ENCODE peak calls at places on chromosomes 16 and 17, in four cellular contexts. I is IMR-90, M is adrenal gland, P is uterus. O is an unnamed sample.

GRCh38 chr16:66325977-66326376 is 40.5 kb upstream of the CDH5 start:
- DNase-seq in M (no peak), P (no peak), I (no peak), O (no peak)

GRCh38 chr16:54136276-54136625 is 150.3 kb downstream of the IRX3 start:
- DNase-seq in M (no peak), I (peak; percentile 59), P (no peak), O (no peak)

GRCh38 chr16:84689126-84689525 is 10.7 kb upstream of the USP10 start:
- DNase-seq in P (no peak), M (peak; percentile 14), I (peak; percentile 99), O (no peak)

GRCh38 chr17:81656118-81656743 is at the start of gene PDE6G:
- DNase-seq in P (no peak), I (no peak), M (no peak), O (no peak)

GRCh38 chr17:60077226-60077625 is 1.5 kb downstream of the HEATR6 start:
- DNase-seq in P (no peak), M (no peak), I (no peak), O (no peak)

GRCh38 chr17:19664136-19664820 is 15.7 kb downstream of the ALDH3A2 start:
- DNase-seq in M (peak; percentile 78), P (no peak), I (no peak), O (peak; percentile 87)

GRCh38 chr17:307741-308507 is 44.7 kb downstream of the RPH3AL start:
- DNase-seq in P (peak; percentile 76), I (no peak), M (peak; percentile 71), O (no peak)

GRCh38 chr17:72118588-72119279 is 2.1 kb upstream of the SOX9 start:
- DNase-seq in P (peak; percentile 35), I (peak; percentile 88), M (peak; percentile 81), O (no peak)

GRCh38 chr16:70703041-70703834 is 17.4 kb upstream of the MTSS2 start:
- DNase-seq in M (peak; percentile 96), I (peak; percentile 94), P (peak; percentile 70), O (peak; percentile 68)

GRCh38 chr17:81821603-81822311 is 11.3 kb downstream of the MCRIP1 start:
- DNase-seq in P (peak; percentile 55), M (peak; percentile 97), I (peak; percentile 29), O (peak; percentile 91)

GRCh38 chr17:49217651-49218413 is 7.3 kb downstream of the ABI3 start:
- DNase-seq in P (no peak), I (no peak), M (peak; percentile 75), O (peak; percentile 86)

GRCh38 chr16:58449768-58450167 is 50.2 kb upstream of the NDRG4 start:
- DNase-seq in P (no peak), M (peak; percentile 85), I (no peak), O (no peak)

GRCh38 chr17:44384281-44384822 is 5.1 kb downstream of the ITGA2B start:
- DNase-seq in I (no peak), P (no peak), M (no peak), O (no peak)

GRCh38 chr17:77332034-77332971 is 191.5 kb downstream of the SEC14L1 start:
- DNase-seq in M (peak; percentile 53), P (peak; percentile 14), I (no peak), O (peak; percentile 32)

GRCh38 chr17:18256776-18257175 is 1.8 kb downstream of the FLII start:
- DNase-seq in I (no peak), M (no peak), P (no peak), O (no peak)

GRCh38 chr16:25174285-25174684 is 42.5 kb upstream of the AQP8 start:
- DNase-seq in P (no peak), I (no peak), M (no peak), O (no peak)

GRCh38 chr16:74759564-74759963 is 15.1 kb downstream of the FA2H start:
- DNase-seq in I (no peak), M (no peak), P (no peak), O (no peak)

GRCh38 chr17:2749058-2749783 is at the start of gene CCDC92B:
- DNase-seq in I (no peak), M (no peak), P (no peak), O (no peak)

GRCh38 chr17:77451894-77452852 is 311.4 kb downstream of the SEC14L1 start:
- DNase-seq in M (peak; percentile 82), P (peak; percentile 69), I (peak; percentile 72), O (peak; percentile 88)

GRCh38 chr16:75196826-75197225 is 10.1 kb downstream of the CTRB2 start:
- DNase-seq in I (no peak), M (no peak), P (peak; percentile 5), O (peak; percentile 6)

GRCh38 chr17:37406635-37407455 is at the start of the genes ACACA and TADA2A:
- DNase-seq in M (peak; percentile 84), I (peak; percentile 63), P (peak; percentile 77), O (peak; percentile 96)

GRCh38 chr17:57672205-57672632 is 72.9 kb downstream of the CCDC182 start:
- DNase-seq in P (no peak), I (peak; percentile 51), M (no peak), O (no peak)

GRCh38 chr16:89853306-89853993 is 19.9 kb upstream of the TCF25 start:
- DNase-seq in I (no peak), M (no peak), P (no peak), O (no peak)

GRCh38 chr16:35506898-35507194 is 2047.4 kb downstream of the TP53TG3F start:
- DNase-seq in P (no peak), M (no peak), I (no peak), O (peak; percentile 71)

GRCh38 chr17:63450551-63450950 is 4.4 kb upstream of the CYB561 start:
- DNase-seq in P (no peak), I (peak; percentile 34), M (peak; percentile 83), O (no peak)

GRCh38 chr16:2761472-2761871 is 9.0 kb downstream of the SRRM2 start:
- DNase-seq in I (no peak), M (no peak), P (no peak), O (no peak)

GRCh38 chr16:3143598-3144330 is 8.9 kb downstream of the ZNF213 start:
- DNase-seq in M (peak; percentile 84), P (no peak), I (no peak), O (peak; percentile 74)

GRCh38 chr16:75193265-75193650 is 13.7 kb downstream of the CTRB2 start:
- DNase-seq in M (no peak), P (no peak), I (no peak), O (no peak)

GRCh38 chr16:54277845-54278703 is 8.5 kb downstream of the IRX3 start:
- DNase-seq in M (no peak), P (no peak), I (no peak), O (peak; percentile 77)

GRCh38 chr17:60971515-60972369 is 294.1 kb downstream of the BCAS3 start:
- DNase-seq in M (peak; percentile 62), I (peak; percentile 80), P (peak; percentile 18), O (no peak)

GRCh38 chr16:71919033-71919432 is 23.7 kb downstream of the IST1 start:
- DNase-seq in P (no peak), I (no peak), M (no peak), O (no peak)

GRCh38 chr16:21599994-21600773 is 807 bp downstream of the METTL9 start:
- DNase-seq in I (peak; percentile 46), M (no peak), P (no peak), O (no peak)

GRCh38 chr17:58112970-58113631 is 29.9 kb downstream of the DYNLL2 start:
- DNase-seq in M (peak; percentile 94), P (peak; percentile 77), I (peak; percentile 60), O (peak; percentile 74)

GRCh38 chr17:74957935-74958549 is 14.5 kb downstream of the HID1 start:
- DNase-seq in I (peak; percentile 28), P (peak; percentile 74), M (peak; percentile 89), O (peak; percentile 72)

GRCh38 chr17:5922476-5922875 is 147.7 kb upstream of the WSCD1 start:
- DNase-seq in I (no peak), M (no peak), P (no peak), O (no peak)

DNA sequence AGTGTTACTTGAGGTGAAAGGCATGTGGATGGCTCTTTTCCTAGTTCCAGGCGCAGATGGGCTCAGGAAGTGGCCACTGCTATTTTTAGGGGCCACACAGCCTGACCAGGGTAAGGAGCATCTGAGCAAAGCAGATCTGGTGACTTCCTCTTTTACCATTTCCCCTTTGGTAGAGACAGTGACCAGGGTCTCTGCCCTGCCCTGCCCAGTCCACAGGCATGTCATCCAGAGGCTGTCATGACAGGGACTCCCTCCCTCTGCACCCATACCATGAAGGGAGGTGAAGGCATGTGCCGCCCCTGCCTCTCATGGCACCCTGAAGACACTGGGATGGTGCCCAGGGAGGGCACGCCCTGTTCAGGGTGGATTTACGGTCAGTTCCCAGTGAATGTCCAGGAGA is 2.2 kb downstream of the PLA2G15 start:
- DNase-seq in P (no peak), I (no peak), M (no peak), O (no peak)
- H3K4me3 ChIP-seq in P (no peak overlapping the region), I (no peak overlapping the region), M (no peak overlapping the region), O (peak overlapping the region; percentile 11)

GRCh38 chr17:21843951-21844590 is 151.7 kb downstream of the KCNJ18 start:
- DNase-seq in M (no peak), I (no peak), P (no peak), O (no peak)

GRCh38 chr17:21842332-21843317 is 150.3 kb downstream of the KCNJ18 start:
- DNase-seq in M (no peak), P (no peak), I (no peak), O (peak; percentile 60)

GRCh38 chr17:21843318-21843865 is 151.1 kb downstream of the KCNJ18 start:
- DNase-seq in P (no peak), M (no peak), I (no peak), O (peak; percentile 72)

DNA sequence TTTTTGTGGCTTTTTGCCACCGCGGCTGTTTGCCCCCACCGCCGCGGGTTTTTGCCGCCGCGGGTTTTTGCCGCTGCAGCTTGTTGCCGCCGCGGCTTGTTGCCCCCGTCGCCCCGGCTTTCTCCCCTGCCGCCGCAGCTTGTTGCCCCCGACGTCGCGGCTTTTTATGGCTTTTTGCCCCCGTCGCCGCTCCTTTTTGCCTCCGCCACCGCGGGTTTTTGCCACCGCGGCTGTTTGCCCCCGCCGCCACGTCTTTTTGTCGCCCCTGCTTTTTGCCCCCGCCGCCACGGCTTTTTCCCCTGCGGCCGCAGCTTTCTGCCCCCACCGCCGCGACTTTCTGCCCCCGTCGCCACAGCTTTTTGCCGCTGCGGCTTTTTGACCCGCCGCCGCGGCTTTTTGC is 149.5 kb downstream of the KCNJ18 start:
- DNase-seq in P (no peak), M (no peak), I (no peak), O (no peak)
- TF ChIP-seq POLR2A in P (no peak), M (no peak), I (no peak), O (no peak)

GRCh38 chr16:28609631-28610594 is at the start of gene SULT1A1:
- DNase-seq in M (peak; percentile 82), P (peak; percentile 31), I (no peak), O (peak; percentile 93)
- H3K4me3 ChIP-seq in M (peak within 1 kb of the TSS; percentile 24), P (no peak within 1 kb of the TSS), I (no peak within 1 kb of the TSS), O (peak within 1 kb of the TSS; percentile 7)

DNA sequence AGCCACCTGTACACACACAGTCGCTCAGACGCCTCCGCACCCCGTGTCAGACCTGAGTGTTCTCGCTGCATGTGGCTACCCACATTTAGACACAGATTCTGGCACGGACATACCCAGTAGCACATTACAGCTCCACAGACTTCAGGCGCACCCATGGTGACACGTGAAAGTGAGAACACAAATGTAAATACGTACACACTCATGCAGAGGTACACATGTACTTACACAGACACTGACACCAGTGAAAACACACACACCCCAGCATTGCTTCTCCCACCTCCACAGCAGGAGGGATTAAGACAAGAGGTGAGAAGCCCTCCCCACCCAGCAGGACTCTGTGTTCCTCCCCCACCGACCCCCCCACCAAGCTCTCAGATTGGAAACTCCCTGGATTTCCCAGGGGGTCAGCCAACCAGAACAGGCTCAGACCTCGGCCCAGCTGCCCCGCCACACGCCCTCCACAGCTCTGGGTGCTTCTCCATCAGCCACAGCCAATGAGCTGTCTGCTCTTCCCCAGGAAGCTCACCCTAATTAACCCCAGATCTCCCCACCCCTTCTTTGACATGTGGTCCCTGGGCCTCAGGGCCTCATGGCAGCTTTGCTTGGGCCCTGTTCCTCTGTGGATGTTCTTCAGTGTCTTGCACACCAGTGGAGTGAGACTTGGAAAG is 5.3 kb upstream of the FOXN1 start:
- DNase-seq in P (no peak), I (no peak), M (no peak), O (peak; percentile 28)
- TF ChIP-seq POLR2A in P (no peak), I (no peak), M (no peak), O (no peak)

O was measured in upper lobe of left lung.